ENCODE peak calls at places on chromosomes 5 and 9, in four cellular contexts. Q is endodermal cell, L is body of pancreas, T is HFF-Myc. I is an unnamed sample.
A peak's percentile ranks its signal among the peaks of the same experiment; 100 is the strongest.

GRCh38 chr5:38048400-38048799 is 208.6 kb upstream of the GDNF start:
- DNase-seq in Q (no peak), L (no peak), T (no peak), I (no peak)

GRCh38 chr5:177378884-177379883 is 5.0 kb upstream of the SLC34A1 start:
- DNase-seq in L (no peak), Q (no peak), T (no peak), I (no peak)

GRCh38 chr5:125484272-125485002 is 738.0 kb upstream of the ZNF608 start:
- DNase-seq in L (peak; percentile 57), Q (no peak), T (peak; percentile 87), I (peak; percentile 75)

GRCh38 chr5:124277767-124278536 is 468.5 kb downstream of the ZNF608 start:
- DNase-seq in L (no peak), Q (peak; percentile 80), T (no peak), I (no peak)

GRCh38 chr9:12014488-12014887 is 678.7 kb upstream of the TYRP1 start:
- DNase-seq in T (no peak), L (no peak), Q (no peak), I (no peak)

GRCh38 chr9:99403371-99403770 is 181.3 kb downstream of the SEC61B start:
- DNase-seq in Q (no peak), T (no peak), L (no peak), I (no peak)

GRCh38 chr9:36748322-36748899 is 175.7 kb downstream of the MELK start:
- DNase-seq in L (peak; percentile 13), T (no peak), Q (peak; percentile 92), I (peak; percentile 39)

GRCh38 chr5:14108170-14108996 is 34.8 kb upstream of the TRIO start:
- DNase-seq in Q (peak; percentile 86), L (peak; percentile 75), T (peak; percentile 78), I (peak; percentile 50)

GRCh38 chr9:16102154-16102553 is 549.3 kb downstream of the CCDC171 start:
- DNase-seq in Q (no peak), L (no peak), T (no peak), I (no peak)

GRCh38 chr9:97419315-97419867 is 7.5 kb downstream of the TDRD7 start:
- DNase-seq in L (no peak), Q (no peak), T (peak; percentile 39), I (no peak)

GRCh38 chr5:151742870-151743294 is 15.5 kb downstream of the ATOX1 start:
- DNase-seq in L (peak; percentile 13), Q (peak; percentile 86), T (peak; percentile 58), I (peak; percentile 56)

GRCh38 chr5:36450229-36451024 is 148.7 kb upstream of the RANBP3L start:
- DNase-seq in Q (no peak), L (no peak), T (no peak), I (no peak)

GRCh38 chr5:4252322-4252721 is 656.7 kb downstream of the IRX1 start:
- DNase-seq in Q (no peak), T (no peak), L (no peak), I (no peak)

GRCh38 chr5:126031989-126032716 is 391.1 kb upstream of the GRAMD2B start:
- DNase-seq in L (peak; percentile 11), T (peak; percentile 53), Q (no peak), I (peak; percentile 19)

GRCh38 chr5:60285910-60286309 is 392.4 kb upstream of the PDE4D start:
- DNase-seq in T (no peak), Q (no peak), L (no peak), I (no peak)

GRCh38 chr9:135090081-135090480 is 2.6 kb downstream of the OLFM1 start:
- DNase-seq in T (no peak), L (no peak), Q (no peak), I (no peak)

GRCh38 chr5:172703952-172704351 is 62.9 kb downstream of the NEURL1B start:
- DNase-seq in T (no peak), L (no peak), Q (no peak), I (no peak)

GRCh38 chr5:59401637-59402036 is 491.9 kb downstream of the PDE4D start:
- DNase-seq in Q (no peak), T (no peak), L (no peak), I (no peak)

GRCh38 chr9:37839491-37840461 is 39.2 kb downstream of the DCAF10 start:
- DNase-seq in Q (no peak), T (no peak), L (no peak), I (no peak)

GRCh38 chr5:145925353-145925752 is 11.0 kb upstream of the SH3RF2 start:
- DNase-seq in L (no peak), T (peak; percentile 79), Q (no peak), I (no peak)

GRCh38 chr9:38016375-38017120 is 52.5 kb downstream of the SHB start:
- DNase-seq in T (no peak), L (peak; percentile 23), Q (no peak), I (no peak)

GRCh38 chr5:79602884-79603283 is 9.4 kb upstream of the TENT2 start:
- DNase-seq in T (no peak), Q (no peak), L (no peak), I (no peak)

GRCh38 chr5:149667084-149667826 is 62.9 kb upstream of the PPARGC1B start:
- DNase-seq in T (no peak), Q (peak; percentile 78), L (no peak), I (no peak)

GRCh38 chr5:78009937-78010527 is 233.9 kb upstream of the TBCA start:
- DNase-seq in L (peak; percentile 27), Q (no peak), T (peak; percentile 9), I (peak; percentile 27)

GRCh38 chr9:25716220-25716872 is 38.1 kb upstream of the TUSC1 start:
- DNase-seq in Q (peak; percentile 80), T (peak; percentile 2), L (peak; percentile 65), I (no peak)

GRCh38 chr5:54544044-54544443 is 26.5 kb downstream of the SNX18 start:
- DNase-seq in T (no peak), L (no peak), Q (no peak), I (no peak)

GRCh38 chr5:54548565-54548964 is 31.0 kb downstream of the SNX18 start:
- DNase-seq in T (no peak), L (no peak), Q (no peak), I (no peak)

GRCh38 chr5:54541823-54542783 is 24.5 kb downstream of the SNX18 start:
- DNase-seq in T (no peak), L (peak; percentile 43), Q (no peak), I (no peak)

GRCh38 chr5:54547711-54548250 is 30.2 kb downstream of the SNX18 start:
- DNase-seq in L (peak; percentile 53), T (no peak), Q (no peak), I (peak; percentile 84)

DNA sequence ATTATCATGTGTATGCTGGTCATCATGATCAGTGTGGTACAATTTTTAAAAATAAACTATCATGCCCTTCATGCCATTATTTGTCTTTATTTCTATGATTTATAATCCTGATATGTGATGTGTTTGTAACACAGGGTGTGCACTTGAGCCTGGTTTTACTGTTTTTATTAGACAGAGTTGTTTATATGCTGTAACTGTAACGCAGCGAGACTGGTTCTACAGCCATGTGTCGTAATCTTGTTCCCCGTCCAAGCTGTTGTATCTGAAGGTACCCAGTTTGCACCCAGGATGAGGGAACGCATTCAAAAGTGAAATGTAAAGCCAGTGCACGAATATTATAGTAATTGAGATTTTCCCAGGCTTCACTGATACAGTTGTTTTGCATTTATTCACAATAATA is 28.2 kb downstream of the SNX18 start:
- DNase-seq in Q (no peak), L (no peak), T (no peak), I (no peak)
- TF ChIP-seq CTCF in Q (no peak), L (no peak), T (no peak), I (no peak)

DNA sequence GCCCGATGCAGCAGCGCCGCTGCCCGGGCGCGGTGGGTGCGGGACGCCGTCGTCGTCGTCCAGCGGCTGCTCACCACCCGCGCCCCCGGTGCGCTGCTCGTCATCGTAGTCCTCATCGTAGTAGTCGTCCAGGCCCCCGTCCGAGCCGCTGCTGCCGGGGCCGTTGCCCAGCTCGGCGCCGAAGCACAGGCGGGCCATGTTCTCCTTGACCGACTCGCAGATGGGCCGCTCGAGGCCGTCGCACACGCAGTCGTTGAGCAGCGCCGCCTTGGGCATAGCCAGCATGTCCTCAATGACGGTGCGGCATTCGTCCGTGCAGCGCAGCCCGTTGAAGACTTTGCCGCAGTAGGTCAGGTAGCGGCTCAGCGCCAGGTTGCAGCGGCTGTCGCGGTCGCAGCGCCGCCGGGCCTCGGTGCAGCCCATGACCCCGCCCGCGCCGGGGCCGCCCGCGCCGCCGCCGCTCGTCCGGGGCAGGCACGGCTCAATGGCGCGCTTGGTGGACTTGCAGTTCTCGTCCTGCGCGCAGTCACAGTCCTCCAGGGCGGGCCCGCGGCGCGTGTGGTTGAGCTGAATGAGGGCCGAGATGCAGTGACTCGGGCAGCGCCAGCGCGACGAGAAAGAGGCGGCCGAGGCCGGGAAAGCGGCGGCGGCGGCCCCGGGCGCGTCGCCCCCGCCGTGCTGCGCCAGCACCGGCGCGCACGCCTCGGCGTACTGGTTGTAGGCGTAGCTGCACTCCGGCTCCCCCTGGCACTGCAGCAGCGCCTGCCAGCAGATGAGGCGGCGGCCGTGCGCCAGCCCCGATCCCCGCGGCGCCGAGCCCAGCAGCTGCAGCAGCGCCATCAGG is 1.2 kb downstream of the GAS1 start:
- DNase-seq in Q (peak; percentile 84), L (peak; percentile 85), T (no peak), I (peak; percentile 73)
- TF ChIP-seq CTCF in Q (peak; percentile 40), L (peak; percentile 19), T (no peak), I (no peak)

DNA sequence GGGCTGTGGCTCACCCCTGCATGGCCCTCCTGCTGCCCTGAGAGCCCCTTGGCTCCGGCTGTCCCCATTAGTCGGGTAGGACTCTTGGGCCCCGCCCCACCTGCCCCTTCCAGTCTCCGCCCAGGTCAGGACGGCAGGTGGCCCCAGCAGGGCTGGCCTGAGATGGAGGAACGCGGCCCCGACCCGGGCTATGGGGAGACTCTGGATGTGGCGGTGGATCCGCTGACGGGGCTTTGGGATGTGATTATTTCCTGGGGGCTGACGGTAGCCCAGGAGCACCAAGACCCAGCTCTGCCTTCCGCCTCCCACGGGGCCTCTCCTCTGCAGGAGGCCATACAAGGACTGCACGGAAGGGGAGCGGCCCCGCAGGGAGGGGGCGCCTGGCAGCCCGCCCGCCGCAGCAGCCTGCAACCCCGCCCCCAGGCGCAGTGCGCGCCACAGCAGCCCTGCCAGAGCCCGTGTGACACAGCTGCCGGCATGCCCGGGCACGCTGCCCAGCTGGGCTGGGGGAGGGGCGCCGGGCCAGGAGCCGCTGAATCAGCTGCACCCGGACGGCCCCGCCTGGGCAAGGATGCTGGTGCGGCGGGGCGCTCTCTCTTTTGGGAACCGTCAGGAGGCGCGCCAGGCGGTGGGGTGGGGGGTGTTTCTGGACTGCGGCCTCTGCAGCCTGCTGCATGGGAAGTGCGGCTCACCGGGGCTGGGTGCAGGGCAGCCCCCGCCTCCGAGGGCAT is 9.2 kb downstream of the TMEM250 start:
- DNase-seq in L (peak; percentile 94), Q (peak; percentile 94), T (peak; percentile 69), I (peak; percentile 92)
- TF ChIP-seq CTCF in L (no peak), Q (no peak), T (no peak), I (no peak)

DNA sequence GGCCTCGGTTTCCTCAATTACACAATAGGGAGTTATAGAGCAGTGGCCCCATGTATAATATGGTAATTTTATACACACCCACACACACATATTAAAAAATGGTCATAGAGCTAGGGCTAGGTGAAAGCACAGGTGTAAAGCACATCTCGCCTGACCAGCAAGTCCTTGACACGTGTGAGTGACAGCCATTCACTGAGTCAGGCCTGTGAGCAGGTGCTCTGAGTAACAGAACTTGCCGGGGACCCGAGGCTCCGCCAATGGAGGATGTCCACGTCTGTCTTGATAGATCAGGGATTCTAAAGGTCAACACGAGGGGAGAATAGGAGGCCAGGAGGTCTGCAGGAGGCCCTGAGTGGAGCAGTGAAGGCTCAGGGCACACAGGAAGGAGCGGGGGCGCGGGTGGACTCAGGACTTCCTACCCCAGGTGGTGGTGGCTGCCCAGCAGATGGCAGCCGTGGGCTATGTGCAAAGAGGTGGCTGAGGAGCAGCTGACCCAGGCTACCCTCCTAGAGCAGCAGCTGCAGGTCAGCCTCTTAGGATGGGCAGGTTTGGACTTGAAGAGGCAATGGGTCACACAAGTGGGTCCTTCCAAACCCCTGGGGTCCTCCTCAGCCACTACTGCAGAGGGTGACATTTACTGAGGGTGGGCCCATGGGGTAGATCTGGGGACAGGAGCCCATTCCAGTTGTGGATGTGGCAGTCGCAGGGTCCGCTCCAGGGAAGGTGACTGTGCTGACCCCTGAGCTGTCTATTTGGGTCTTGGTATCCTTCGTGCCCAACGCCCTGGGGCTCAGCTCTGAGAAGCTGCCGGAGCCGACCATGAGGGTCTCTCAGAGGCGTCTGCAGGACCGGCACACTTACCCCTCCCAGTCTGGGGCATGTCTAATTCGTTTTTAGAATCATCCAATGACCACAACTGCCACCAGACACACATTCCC is 45.9 kb downstream of the PRRT1B start:
- DNase-seq in T (peak; percentile 48), Q (peak; percentile 92), L (peak; percentile 83), I (peak; percentile 71)
- TF ChIP-seq CTCF in T (peak; percentile 82), Q (peak; percentile 87), L (peak; percentile 93), I (peak; percentile 53)

I was measured in ovary.